ENCODE peak calls at places on chromosome 17, in four cellular contexts. T is mesothelial cell of epicardium; F is cerebellum; A is activated naive CD4-positive, alpha-beta T cell. Y is an unnamed sample.

GRCh38 chr17:50380369-50381259 is 7.6 kb downstream of the EME1 start:
- DNase-seq in T (no peak), A (no peak), F (no peak), Y (no peak)

GRCh38 chr17:54864636-54865420 is 35.8 kb upstream of the TOM1L1 start:
- DNase-seq in F (peak), T (no peak), A (no peak), Y (no peak)

GRCh38 chr17:47846741-47847340 is 4.1 kb downstream of the SP6 start:
- DNase-seq in A (no peak), T (no peak), F (no peak), Y (no peak)

GRCh38 chr17:1552911-1553310 is 9.7 kb downstream of the PITPNA start:
- DNase-seq in A (no peak), T (no peak), F (no peak), Y (no peak)

GRCh38 chr17:4950075-4950756 is 703 bp upstream of the ENO3 start:
- DNase-seq in F (no peak), A (no peak), T (peak), Y (peak)

GRCh38 chr17:42276359-42276608 is at the start of gene STAT5B:
- DNase-seq in T (no peak), A (no peak), F (peak), Y (no peak)

GRCh38 chr17:36947922-36948716 is 635 bp upstream of the AATF start:
- DNase-seq in A (no peak), T (no peak), F (peak), Y (no peak)

GRCh38 chr17:30323895-30324319 is 9.9 kb downstream of the TMIGD1 start:
- DNase-seq in T (no peak), A (no peak), F (no peak), Y (no peak)

GRCh38 chr17:82029391-82029790 is 2.1 kb upstream of the RAC3 start:
- DNase-seq in T (no peak), A (no peak), F (peak), Y (no peak)